ENCODE peak calls at places on chromosome 12, in five cellular contexts. G is skeletal muscle cell, C is BE2C, F is NCI-H69, D is cardiac fibroblast. H is an unnamed sample.
A peak's percentile ranks its signal among the peaks of the same experiment; 100 is the strongest.

GRCh38 chr12:52066346-52067080 is 3.3 kb upstream of the ATG101 start:
- DNase-seq in D (no peak), F (peak; percentile 47), C (no peak), G (no peak), H (no peak)

GRCh38 chr12:105935981-105936380 is 202.8 kb downstream of the NUAK1 start:
- DNase-seq in C (no peak), F (peak; percentile 64), G (peak; percentile 31), D (no peak), H (no peak)

GRCh38 chr12:14185441-14186192 is 179.9 kb upstream of the ATF7IP start:
- DNase-seq in D (peak; percentile 47), F (peak; percentile 66), G (peak; percentile 4), C (peak; percentile 34), H (peak; percentile 2)

GRCh38 chr12:42958271-42958674 is 368.7 kb upstream of the PRICKLE1 start:
- DNase-seq in D (peak; percentile 35), F (peak; percentile 19), G (no peak), C (peak; percentile 47), H (no peak)

GRCh38 chr12:55966408-55967281 is at the start of gene CDK2:
- DNase-seq in F (peak; percentile 94), D (peak; percentile 78), G (peak; percentile 14), C (peak; percentile 94), H (no peak)

GRCh38 chr12:7948585-7949264 is 12.7 kb upstream of the SLC2A3 start:
- DNase-seq in D (no peak), G (no peak), F (no peak), C (no peak), H (no peak)

GRCh38 chr12:80412343-80412953 is 31.6 kb upstream of the PTPRQ start:
- DNase-seq in D (peak; percentile 74), C (peak; percentile 9), F (peak; percentile 90), G (peak; percentile 6), H (peak; percentile 30)

GRCh38 chr12:82567688-82568087 is 119.0 kb upstream of the TMTC2 start:
- DNase-seq in D (no peak), F (no peak), C (no peak), G (no peak), H (no peak)

GRCh38 chr12:58978717-58979116 is 58.4 kb upstream of the LRIG3 start:
- DNase-seq in C (no peak), D (no peak), F (no peak), G (no peak), H (no peak)

GRCh38 chr12:108826115-108826806 is 31.1 kb downstream of the SSH1 start:
- DNase-seq in G (peak; percentile 93), D (peak; percentile 93), C (peak; percentile 65), F (peak; percentile 54), H (peak; percentile 83)

GRCh38 chr12:104930388-104931326 is 27.4 kb downstream of the SLC41A2 start:
- DNase-seq in G (peak; percentile 43), D (no peak), F (no peak), C (no peak), H (no peak)

GRCh38 chr12:92603741-92604432 is 98.9 kb upstream of the PLEKHG7 start:
- DNase-seq in F (no peak), G (peak; percentile 53), C (no peak), D (no peak), H (no peak)

GRCh38 chr12:66692170-66692569 is 13.3 kb upstream of the GRIP1 start:
- DNase-seq in G (no peak), C (no peak), D (no peak), F (no peak), H (no peak)

GRCh38 chr12:131699434-131699833 is 11.5 kb upstream of the SFSWAP start:
- DNase-seq in D (no peak), C (no peak), G (peak; percentile 7), F (no peak), H (no peak)

GRCh38 chr12:57729321-57729844 is 9.2 kb downstream of the AGAP2 start:
- DNase-seq in G (no peak), D (no peak), C (no peak), F (no peak), H (no peak)

GRCh38 chr12:25975179-25975578 is 16.7 kb downstream of the RASSF8 start:
- DNase-seq in F (no peak), G (no peak), D (no peak), C (no peak), H (no peak)

GRCh38 chr12:116276433-116277216 is 868 bp downstream of the MED13L start:
- DNase-seq in C (peak; percentile 83), F (peak; percentile 90), D (peak; percentile 75), G (no peak), H (no peak)

GRCh38 chr12:71014180-71014785 is 93.7 kb upstream of the PTPRR start:
- DNase-seq in G (peak; percentile 41), F (peak; percentile 49), C (no peak), D (peak; percentile 84), H (no peak)

GRCh38 chr12:209851-210250 is 4.1 kb downstream of the SLC6A12 start:
- DNase-seq in D (no peak), G (no peak), F (no peak), C (no peak), H (no peak)

GRCh38 chr12:110278137-110278536 is 2.9 kb upstream of the ATP2A2 start:
- DNase-seq in C (no peak), D (no peak), F (no peak), G (no peak), H (no peak)

GRCh38 chr12:89889051-89889450 is 180.4 kb upstream of the ATP2B1 start:
- DNase-seq in D (no peak), C (no peak), F (no peak), G (peak; percentile 64), H (no peak)